ENCODE peak calls at places on chromosome 9, in eight cellular contexts. N, E, M, D, X, L, O and J are unnamed samples.

GRCh38 chr9:126700296-126700695 is 86.6 kb downstream of the LMX1B start:
- DNase-seq in N (no peak), E (no peak), D (no peak), L (no peak), M (no peak), X (no peak), O (no peak), J (no peak)

GRCh38 chr9:84303061-84303460 is 37.5 kb downstream of the SLC28A3 start:
- DNase-seq in X (no peak), E (no peak), N (no peak), O (no peak), D (no peak), L (no peak), M (no peak), J (no peak)

GRCh38 chr9:94839398-94839797 is 112.9 kb downstream of the AOPEP start:
- DNase-seq in O (no peak), L (no peak), E (no peak), N (no peak), X (no peak), D (no peak), M (no peak), J (no peak)

GRCh38 chr9:31541626-31542025 is 842.8 kb upstream of the ACO1 start:
- DNase-seq in L (no peak), O (no peak), M (no peak), D (no peak), E (no peak), N (no peak), X (no peak), J (no peak)

GRCh38 chr9:107387401-107387800 is 102.2 kb downstream of the KLF4 start:
- DNase-seq in M (peak; percentile 72), L (peak; percentile 5), E (no peak), O (no peak), N (no peak), X (no peak), D (no peak), J (no peak)

GRCh38 chr9:6305954-6306563 is 22.1 kb upstream of the TPD52L3 start:
- DNase-seq in D (no peak), E (no peak), O (no peak), L (peak; percentile 72), N (no peak), M (no peak), X (peak; percentile 27), J (peak; percentile 13)

GRCh38 chr9:84397822-84398221 is 57.3 kb upstream of the SLC28A3 start:
- DNase-seq in O (no peak), X (peak; percentile 61), M (no peak), E (no peak), D (no peak), L (peak; percentile 65), N (no peak), J (peak; percentile 8)

GRCh38 chr9:16336833-16337232 is 533.6 kb downstream of the BNC2 start:
- DNase-seq in M (no peak), D (no peak), L (no peak), N (no peak), O (no peak), E (no peak), X (no peak), J (no peak)

GRCh38 chr9:33300546-33300945 is 10.2 kb downstream of the NFX1 start:
- DNase-seq in M (no peak), O (no peak), E (no peak), X (no peak), D (no peak), L (no peak), N (no peak), J (no peak)
- H3K27ac ChIP-seq in M (no peak overlapping the region), O (no peak overlapping the region), E (no peak overlapping the region), X (no peak overlapping the region), D (no peak overlapping the region), L (no peak overlapping the region), N (no peak overlapping the region), J (no peak overlapping the region)

GRCh38 chr9:121738391-121738790 is 87.0 kb downstream of the DAB2IP start:
- DNase-seq in D (no peak), M (no peak), N (no peak), L (no peak), X (no peak), E (no peak), O (no peak), J (no peak)

GRCh38 chr9:121735792-121736130 is 84.3 kb downstream of the DAB2IP start:
- DNase-seq in L (no peak), M (no peak), X (no peak), O (no peak), D (no peak), E (no peak), N (no peak), J (no peak)

GRCh38 chr9:121736147-121736721 is 84.8 kb downstream of the DAB2IP start:
- DNase-seq in E (peak; percentile 87), O (peak; percentile 83), X (no peak), N (peak; percentile 71), L (no peak), M (peak; percentile 55), D (no peak), J (no peak)

GRCh38 chr9:121737481-121737931 is 86.1 kb downstream of the DAB2IP start:
- DNase-seq in O (no peak), X (no peak), E (no peak), M (no peak), D (no peak), L (no peak), N (no peak), J (no peak)

DNA sequence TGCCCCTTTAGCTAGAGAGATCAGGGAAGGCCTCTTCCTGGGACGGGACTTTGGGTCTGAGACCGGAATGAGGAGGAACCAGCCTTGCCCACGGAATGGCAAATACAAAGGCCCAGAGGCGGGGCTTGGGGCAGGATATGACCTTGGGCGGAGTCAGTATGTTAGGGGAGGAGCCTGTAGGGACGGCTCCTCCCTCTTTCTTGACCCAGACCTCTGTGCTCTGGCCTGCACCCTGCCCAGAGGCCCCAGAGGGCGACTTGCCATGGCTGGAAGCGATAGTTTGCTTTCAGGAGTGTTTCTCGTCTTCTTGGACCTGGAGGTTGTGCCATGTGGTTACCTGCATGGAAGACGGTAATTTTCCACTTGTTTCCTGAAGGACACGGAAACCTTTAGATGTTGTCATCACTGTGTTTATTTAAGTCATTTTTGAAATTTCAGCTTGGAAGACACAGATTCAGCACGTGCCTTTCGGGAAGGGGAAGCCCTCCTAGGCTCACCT is 85.6 kb downstream of the DAB2IP start:
- DNase-seq in X (no peak), O (peak; percentile 94), N (peak; percentile 59), M (peak; percentile 61), D (no peak), E (peak; percentile 89), L (no peak), J (no peak)
- H3K4me3 ChIP-seq in X (no peak overlapping the region), O (peak overlapping the region; percentile 44), N (peak overlapping the region; percentile 52), M (peak overlapping the region; percentile 66), D (no peak overlapping the region), E (peak overlapping the region; percentile 40), L (no peak overlapping the region), J (no peak overlapping the region)

GRCh38 chr9:109906766-109907382 is 126.9 kb downstream of the PALM2AKAP2 start:
- DNase-seq in L (peak; percentile 76), M (no peak), N (no peak), O (no peak), X (peak; percentile 50), D (no peak), E (no peak), J (no peak)

GRCh38 chr9:109904666-109905065 is 124.7 kb downstream of the PALM2AKAP2 start:
- DNase-seq in L (no peak), O (no peak), N (no peak), X (no peak), M (no peak), E (no peak), D (no peak), J (no peak)

GRCh38 chr9:109907400-109907799 is 127.4 kb downstream of the PALM2AKAP2 start:
- DNase-seq in D (no peak), L (peak; percentile 99), N (peak; percentile 28), X (no peak), M (no peak), O (peak; percentile 70), E (peak; percentile 63), J (no peak)

GRCh38 chr9:109903515-109904138 is 123.6 kb downstream of the PALM2AKAP2 start:
- DNase-seq in O (peak; percentile 76), E (peak; percentile 70), X (peak; percentile 59), M (peak; percentile 49), D (peak; percentile 78), N (peak; percentile 64), L (peak; percentile 82), J (no peak)

GRCh38 chr9:109905472-109905871 is 125.5 kb downstream of the PALM2AKAP2 start:
- DNase-seq in O (no peak), X (no peak), L (no peak), D (no peak), M (no peak), N (no peak), E (no peak), J (no peak)
- TF ChIP-seq CTCF in O (no peak), X (no peak), L (no peak), D (no peak), M (no peak), N (no peak), E (no peak), J (no peak)

GRCh38 chr9:127876764-127877562 is 512 bp downstream of the AK1 start:
- DNase-seq in N (no peak), O (peak; percentile 36), D (no peak), E (no peak), L (peak; percentile 18), X (no peak), M (no peak), J (no peak)

GRCh38 chr9:127873886-127874285 is 3.6 kb downstream of the AK1 start:
- DNase-seq in M (peak; percentile 41), E (peak; percentile 58), N (peak; percentile 85), D (no peak), O (peak; percentile 62), X (no peak), L (peak; percentile 34), J (no peak)

GRCh38 chr9:127874301-127875216 is 2.9 kb downstream of the AK1 start:
- DNase-seq in O (no peak), X (no peak), M (peak; percentile 75), D (no peak), N (no peak), L (no peak), E (no peak), J (no peak)

GRCh38 chr9:127876026-127876763 is 1.3 kb downstream of the AK1 start:
- DNase-seq in L (no peak), D (no peak), M (no peak), O (peak; percentile 74), E (peak; percentile 42), N (no peak), X (no peak), J (no peak)

DNA sequence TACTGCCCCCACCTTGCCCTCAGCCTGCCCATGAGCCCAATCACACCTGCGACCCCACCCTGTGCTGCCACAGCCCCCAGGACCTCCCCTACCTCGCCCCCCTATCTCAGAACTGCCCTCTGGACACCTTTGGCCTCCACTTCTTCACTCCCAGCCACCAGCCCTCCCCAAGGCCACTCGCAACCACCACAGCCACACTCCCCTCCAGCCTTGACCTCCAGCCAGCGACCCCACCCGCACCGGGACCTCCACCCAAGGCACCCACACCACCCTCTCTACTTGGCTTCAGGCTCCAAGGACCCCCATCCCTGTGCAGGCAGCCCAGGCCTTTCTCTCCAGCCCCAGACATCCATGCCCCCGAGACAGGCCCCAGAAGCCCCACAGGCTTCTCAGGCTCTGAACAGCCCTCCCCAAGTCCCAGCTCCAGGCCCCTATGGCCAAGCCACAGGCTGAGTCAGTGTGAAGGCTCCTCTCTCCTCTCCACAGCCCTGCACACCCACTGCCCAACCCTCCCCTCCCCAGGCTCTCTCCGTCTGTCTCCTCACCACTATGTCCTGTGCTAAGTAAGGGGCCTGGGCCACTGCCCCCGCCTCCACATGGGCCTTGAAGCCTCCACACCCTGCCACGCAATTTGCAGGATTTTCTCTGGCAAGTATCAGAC is 2.0 kb downstream of the AK1 start:
- DNase-seq in M (no peak), X (peak; percentile 69), N (no peak), E (no peak), D (no peak), L (no peak), O (no peak), J (no peak)
- H3K27ac ChIP-seq in M (peak overlapping the region; percentile 55), X (no peak overlapping the region), N (peak overlapping the region; percentile 81), E (peak overlapping the region; percentile 81), D (no peak overlapping the region), L (no peak overlapping the region), O (peak overlapping the region; percentile 27), J (no peak overlapping the region)

GRCh38 chr9:137665697-137666504 is 47.1 kb downstream of the EHMT1 start:
- DNase-seq in N (no peak), M (no peak), X (no peak), D (no peak), E (no peak), L (no peak), O (no peak), J (no peak)
- H3K4me3 ChIP-seq in N (no peak overlapping the region), M (peak overlapping the region; percentile 30), X (no peak overlapping the region), D (no peak overlapping the region), E (no peak overlapping the region), L (no peak overlapping the region), O (no peak overlapping the region), J (no peak overlapping the region)